ENCODE peak calls at places on chromosomes 11 and 22, in seven cellular contexts. One of them, this sample, is unnamed.

GRCh38 chr22:17554814-17555213 is 8.5 kb upstream of the SLC25A18 start:
- DNase-seq in right lobe of liver: no peak
- DNase-seq in GM23248: no peak
- DNase-seq in testis: no peak
- DNase-seq in uterus: no peak
- DNase-seq in CD4-positive, CD25-positive, alpha-beta regulatory T cell: no peak
- DNase-seq in K562: no peak
- DNase-seq in this sample: no peak

GRCh38 chr11:69501891-69502860 is 20.7 kb downstream of the LINC01488 start:
- DNase-seq in right lobe of liver: peak
- DNase-seq in GM23248: no peak
- DNase-seq in testis: no peak
- DNase-seq in uterus: no peak
- DNase-seq in CD4-positive, CD25-positive, alpha-beta regulatory T cell: no peak
- DNase-seq in K562: no peak
- DNase-seq in this sample: no peak

GRCh38 chr11:110738641-110739040 is 26.4 kb upstream of the ARHGAP20 start:
- DNase-seq in right lobe of liver: no peak
- DNase-seq in GM23248: no peak
- DNase-seq in testis: no peak
- DNase-seq in uterus: no peak
- DNase-seq in CD4-positive, CD25-positive, alpha-beta regulatory T cell: no peak
- DNase-seq in K562: no peak
- DNase-seq in this sample: no peak

GRCh38 chr11:16365456-16366355 is 9.4 kb upstream of the SOX6 start:
- DNase-seq in right lobe of liver: no peak
- DNase-seq in GM23248: no peak
- DNase-seq in testis: no peak
- DNase-seq in uterus: no peak
- DNase-seq in CD4-positive, CD25-positive, alpha-beta regulatory T cell: no peak
- DNase-seq in K562: no peak
- DNase-seq in this sample: no peak

GRCh38 chr22:23151827-23152226 is 6.5 kb downstream of the RAB36 start:
- DNase-seq in right lobe of liver: no peak
- DNase-seq in GM23248: no peak
- DNase-seq in testis: no peak
- DNase-seq in uterus: no peak
- DNase-seq in CD4-positive, CD25-positive, alpha-beta regulatory T cell: no peak
- DNase-seq in K562: no peak
- DNase-seq in this sample: no peak

GRCh38 chr11:9208726-9209501 is 56.2 kb downstream of the DENND5A start:
- DNase-seq in right lobe of liver: no peak
- DNase-seq in GM23248: no peak
- DNase-seq in testis: no peak
- DNase-seq in uterus: no peak
- DNase-seq in CD4-positive, CD25-positive, alpha-beta regulatory T cell: no peak
- DNase-seq in K562: peak
- DNase-seq in this sample: no peak

GRCh38 chr11:31973175-31973574 is 117.7 kb upstream of the RCN1 start:
- DNase-seq in right lobe of liver: no peak
- DNase-seq in GM23248: no peak
- DNase-seq in testis: no peak
- DNase-seq in uterus: no peak
- DNase-seq in CD4-positive, CD25-positive, alpha-beta regulatory T cell: no peak
- DNase-seq in K562: no peak
- DNase-seq in this sample: no peak

GRCh38 chr11:105786766-105787165 is 176.9 kb downstream of the GRIA4 start:
- DNase-seq in right lobe of liver: no peak
- DNase-seq in GM23248: no peak
- DNase-seq in testis: no peak
- DNase-seq in uterus: no peak
- DNase-seq in CD4-positive, CD25-positive, alpha-beta regulatory T cell: no peak
- DNase-seq in K562: no peak
- DNase-seq in this sample: no peak

DNA sequence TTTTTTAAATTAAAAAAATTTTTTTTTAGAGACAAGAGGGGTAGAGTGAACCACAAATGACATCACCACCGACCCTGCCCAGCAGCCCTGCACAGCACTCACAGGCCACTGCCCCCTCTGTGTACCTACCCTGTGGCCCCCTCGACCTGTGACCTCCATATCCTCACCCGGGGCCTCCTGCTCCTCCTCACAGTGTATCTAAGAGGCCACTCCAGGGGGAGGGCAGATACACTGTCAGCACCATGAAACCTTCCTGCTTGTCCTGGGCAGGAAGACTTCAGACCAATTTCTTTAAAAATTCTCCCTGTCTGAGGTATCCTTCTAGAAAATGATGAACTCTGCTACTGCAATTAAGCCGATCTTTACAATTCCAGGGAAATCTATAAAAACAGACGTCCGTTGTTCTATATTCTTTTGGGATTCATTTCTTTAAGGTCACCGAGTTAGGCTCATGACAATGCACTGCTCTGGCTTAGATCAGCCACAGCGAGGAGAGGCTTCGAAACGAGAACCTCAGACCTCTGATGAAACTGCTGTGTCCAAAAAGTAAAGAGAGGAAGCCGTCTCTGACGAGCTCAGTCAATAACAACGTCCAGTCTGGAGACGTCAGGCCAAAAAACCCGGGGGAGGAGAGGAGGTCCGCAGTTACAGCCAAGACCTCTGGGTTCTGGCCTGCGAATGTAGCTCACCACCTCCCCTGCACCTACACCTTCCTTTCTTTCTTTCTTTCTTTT is 17.5 kb downstream of the NFAM1 start:
- DNase-seq in right lobe of liver: no peak
- DNase-seq in GM23248: no peak
- DNase-seq in testis: no peak
- DNase-seq in uterus: no peak
- DNase-seq in CD4-positive, CD25-positive, alpha-beta regulatory T cell: no peak
- DNase-seq in K562: peak
- DNase-seq in this sample: no peak
- H3K4me3 ChIP-seq in right lobe of liver: no peak
- H3K4me3 ChIP-seq in GM23248: no peak
- H3K4me3 ChIP-seq in testis: no peak
- H3K4me3 ChIP-seq in uterus: no peak
- H3K4me3 ChIP-seq in CD4-positive, CD25-positive, alpha-beta regulatory T cell: no peak
- H3K4me3 ChIP-seq in K562: no peak
- H3K4me3 ChIP-seq in this sample: no peak

GRCh38 chr22:30813936-30814335 is 119.3 kb downstream of the OSBP2 start:
- DNase-seq in right lobe of liver: no peak
- DNase-seq in GM23248: no peak
- DNase-seq in testis: no peak
- DNase-seq in uterus: no peak
- DNase-seq in CD4-positive, CD25-positive, alpha-beta regulatory T cell: no peak
- DNase-seq in K562: no peak
- DNase-seq in this sample: no peak
- H3K4me3 ChIP-seq in right lobe of liver: no peak
- H3K4me3 ChIP-seq in GM23248: no peak
- H3K4me3 ChIP-seq in testis: no peak
- H3K4me3 ChIP-seq in uterus: no peak
- H3K4me3 ChIP-seq in CD4-positive, CD25-positive, alpha-beta regulatory T cell: no peak
- H3K4me3 ChIP-seq in K562: no peak
- H3K4me3 ChIP-seq in this sample: no peak

DNA sequence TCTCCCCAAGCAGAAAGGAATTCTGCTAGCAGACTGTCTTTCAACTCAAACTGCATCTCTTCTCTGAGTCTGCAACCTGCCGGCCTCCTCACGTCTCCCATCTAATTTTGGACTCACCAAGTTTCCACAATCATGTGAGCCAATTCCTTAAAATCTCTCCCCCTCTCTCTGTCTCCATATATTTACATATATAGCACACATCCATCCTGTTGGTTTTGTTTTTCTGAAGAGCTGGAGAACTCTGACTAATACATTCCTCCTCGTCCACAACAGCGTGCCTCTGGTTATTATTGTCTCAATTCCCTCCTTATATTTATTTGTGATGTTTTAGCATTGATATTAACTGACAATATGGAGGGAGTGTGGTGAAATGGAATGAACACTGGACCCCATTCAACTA is 29.6 kb upstream of the FJX1 start:
- DNase-seq in right lobe of liver: no peak
- DNase-seq in GM23248: peak
- DNase-seq in testis: no peak
- DNase-seq in uterus: no peak
- DNase-seq in CD4-positive, CD25-positive, alpha-beta regulatory T cell: no peak
- DNase-seq in K562: no peak
- DNase-seq in this sample: peak
- H3K4me3 ChIP-seq in right lobe of liver: no peak
- H3K4me3 ChIP-seq in GM23248: no peak
- H3K4me3 ChIP-seq in testis: no peak
- H3K4me3 ChIP-seq in uterus: no peak
- H3K4me3 ChIP-seq in CD4-positive, CD25-positive, alpha-beta regulatory T cell: no peak
- H3K4me3 ChIP-seq in K562: no peak
- H3K4me3 ChIP-seq in this sample: no peak

GRCh38 chr11:117931971-117932370 is 2.8 kb upstream of the TMPRSS13 start:
- DNase-seq in right lobe of liver: no peak
- DNase-seq in GM23248: no peak
- DNase-seq in testis: no peak
- DNase-seq in uterus: no peak
- DNase-seq in CD4-positive, CD25-positive, alpha-beta regulatory T cell: no peak
- DNase-seq in K562: peak
- DNase-seq in this sample: no peak

GRCh38 chr11:117929568-117930207 is 486 bp upstream of the TMPRSS13 start:
- DNase-seq in right lobe of liver: no peak
- DNase-seq in GM23248: no peak
- DNase-seq in testis: no peak
- DNase-seq in uterus: no peak
- DNase-seq in CD4-positive, CD25-positive, alpha-beta regulatory T cell: no peak
- DNase-seq in K562: no peak
- DNase-seq in this sample: no peak

GRCh38 chr11:117931331-117931950 is 2.2 kb upstream of the TMPRSS13 start:
- DNase-seq in right lobe of liver: no peak
- DNase-seq in GM23248: no peak
- DNase-seq in testis: no peak
- DNase-seq in uterus: no peak
- DNase-seq in CD4-positive, CD25-positive, alpha-beta regulatory T cell: no peak
- DNase-seq in K562: no peak
- DNase-seq in this sample: no peak

GRCh38 chr11:117930208-117930570 is 987 bp upstream of the TMPRSS13 start:
- DNase-seq in right lobe of liver: no peak
- DNase-seq in GM23248: no peak
- DNase-seq in testis: no peak
- DNase-seq in uterus: no peak
- DNase-seq in CD4-positive, CD25-positive, alpha-beta regulatory T cell: no peak
- DNase-seq in K562: no peak
- DNase-seq in this sample: no peak

GRCh38 chr11:117930668-117931330 is 1.6 kb upstream of the TMPRSS13 start:
- DNase-seq in right lobe of liver: no peak
- DNase-seq in GM23248: no peak
- DNase-seq in testis: no peak
- DNase-seq in uterus: no peak
- DNase-seq in CD4-positive, CD25-positive, alpha-beta regulatory T cell: peak
- DNase-seq in K562: no peak
- DNase-seq in this sample: no peak
- H3K4me3 ChIP-seq in right lobe of liver: no peak
- H3K4me3 ChIP-seq in GM23248: no peak
- H3K4me3 ChIP-seq in testis: no peak
- H3K4me3 ChIP-seq in uterus: no peak
- H3K4me3 ChIP-seq in CD4-positive, CD25-positive, alpha-beta regulatory T cell: no peak
- H3K4me3 ChIP-seq in K562: no peak
- H3K4me3 ChIP-seq in this sample: no peak

This sample was measured in astrocyte of the spinal cord.